ENCODE peak calls at places on chromosomes 1 and 21, in six cellular contexts. P is body of pancreas, Z is PC-3, H is sigmoid colon, J is foreskin keratinocyte, E is A549. S is an unnamed sample.

GRCh38 chr1:107879927-107880326 is 85.1 kb downstream of the VAV3 start:
- DNase-seq in P (no peak), E (no peak), Z (no peak), H (no peak), J (peak; percentile 45), S (no peak)

GRCh38 chr1:183173828-183174227 is 12.2 kb upstream of the LAMC2 start:
- DNase-seq in E (no peak), P (no peak), H (no peak), Z (no peak), J (no peak), S (no peak)

GRCh38 chr1:25615172-25615541 is 1.4 kb upstream of the MAN1C1 start:
- DNase-seq in P (no peak), Z (peak; percentile 54), E (no peak), J (no peak), H (no peak), S (no peak)

GRCh38 chr1:153430166-153430553 is 13.8 kb downstream of the S100A7A start:
- DNase-seq in J (no peak), P (no peak), E (no peak), Z (no peak), H (no peak), S (no peak)

GRCh38 chr1:44655609-44656008 is 18.7 kb downstream of the TMEM53 start:
- DNase-seq in P (peak; percentile 52), E (peak; percentile 33), Z (peak; percentile 50), J (no peak), H (no peak), S (no peak)

GRCh38 chr1:220431840-220432239 is 96.1 kb upstream of the MARK1 start:
- DNase-seq in P (peak; percentile 22), J (no peak), E (no peak), Z (no peak), H (no peak), S (no peak)

GRCh38 chr1:17060129-17060868 is 6.5 kb upstream of the SDHB start:
- DNase-seq in P (no peak), Z (no peak), E (no peak), H (no peak), J (no peak), S (no peak)

GRCh38 chr1:91846007-91846620 is 39.8 kb downstream of the TGFBR3 start:
- DNase-seq in Z (peak; percentile 59), P (peak; percentile 71), E (no peak), J (no peak), H (peak; percentile 77), S (no peak)

GRCh38 chr1:44620072-44620471 is 54.2 kb downstream of the TMEM53 start:
- DNase-seq in H (no peak), Z (no peak), E (no peak), J (no peak), P (no peak), S (no peak)

GRCh38 chr1:221497051-221497450 is 244.8 kb downstream of the DUSP10 start:
- DNase-seq in Z (no peak), H (no peak), P (no peak), J (no peak), E (no peak), S (no peak)

GRCh38 chr1:173914366-173914871 is 2.7 kb downstream of the SERPINC1 start:
- DNase-seq in H (no peak), E (peak; percentile 71), P (peak; percentile 70), Z (peak; percentile 53), J (peak; percentile 30), S (no peak)

GRCh38 chr1:39214998-39215873 is 10.7 kb downstream of the MACF1 start:
- DNase-seq in E (no peak), P (no peak), Z (no peak), H (no peak), J (peak; percentile 78), S (no peak)

GRCh38 chr1:221998781-221999180 is 256.9 kb upstream of the DUSP10 start:
- DNase-seq in Z (no peak), H (no peak), J (no peak), P (no peak), E (no peak), S (no peak)

GRCh38 chr1:25820247-25821111 is 725 bp downstream of the MTFR1L start:
- DNase-seq in J (peak; percentile 73), E (peak; percentile 58), Z (peak; percentile 68), H (peak; percentile 77), P (peak; percentile 63), S (peak; percentile 84)

GRCh38 chr1:231799363-231799986 is 172.9 kb downstream of the DISC1 start:
- DNase-seq in E (no peak), H (no peak), Z (no peak), P (no peak), J (no peak), S (no peak)

GRCh38 chr1:10823000-10823401 is 26.6 kb upstream of the CASZ1 start:
- DNase-seq in Z (no peak), E (no peak), H (no peak), J (no peak), P (no peak), S (no peak)

GRCh38 chr1:30446508-30446907 is 276.9 kb downstream of the MATN1 start:
- DNase-seq in J (no peak), P (no peak), Z (no peak), E (no peak), H (no peak), S (no peak)

GRCh38 chr21:42003051-42003461 is 7.1 kb downstream of the ZBTB21 start:
- DNase-seq in J (peak; percentile 81), E (no peak), P (no peak), Z (peak; percentile 17), H (no peak), S (no peak)

GRCh38 chr1:178628637-178629548 is 96.2 kb upstream of the RALGPS2 start:
- DNase-seq in J (no peak), Z (no peak), H (no peak), E (no peak), P (no peak), S (no peak)

GRCh38 chr1:229058111-229058551 is 212.8 kb upstream of the RAB4A start:
- DNase-seq in Z (no peak), P (peak; percentile 44), J (no peak), E (no peak), H (no peak), S (peak; percentile 39)

GRCh38 chr1:13535227-13535626 is 21.4 kb upstream of the LRRC38 start:
- DNase-seq in Z (no peak), P (no peak), E (no peak), J (no peak), H (peak; percentile 27), S (no peak)

GRCh38 chr1:203085528-203086406 is at the start of gene MYOG:
- DNase-seq in E (no peak), H (peak; percentile 14), P (no peak), J (no peak), Z (no peak), S (no peak)

GRCh38 chr1:203081465-203082355 is 4.1 kb downstream of the MYOG start:
- DNase-seq in J (no peak), P (no peak), H (peak; percentile 27), E (no peak), Z (no peak), S (no peak)

GRCh38 chr1:203082571-203083462 is 3.0 kb downstream of the MYOG start:
- DNase-seq in H (peak; percentile 29), P (no peak), Z (no peak), J (no peak), E (no peak), S (no peak)

GRCh38 chr1:203084588-203085527 is 954 bp downstream of the MYOG start:
- DNase-seq in J (no peak), Z (peak; percentile 42), H (peak; percentile 56), E (no peak), P (no peak), S (no peak)

GRCh38 chr1:203083463-203083921 is 2.3 kb downstream of the MYOG start:
- DNase-seq in E (no peak), J (no peak), H (peak; percentile 61), P (no peak), Z (no peak), S (no peak)
- TF ChIP-seq CTCF in E (no peak), J (no peak), H (no peak), P (no peak), Z (peak; percentile 41), S (no peak)

DNA sequence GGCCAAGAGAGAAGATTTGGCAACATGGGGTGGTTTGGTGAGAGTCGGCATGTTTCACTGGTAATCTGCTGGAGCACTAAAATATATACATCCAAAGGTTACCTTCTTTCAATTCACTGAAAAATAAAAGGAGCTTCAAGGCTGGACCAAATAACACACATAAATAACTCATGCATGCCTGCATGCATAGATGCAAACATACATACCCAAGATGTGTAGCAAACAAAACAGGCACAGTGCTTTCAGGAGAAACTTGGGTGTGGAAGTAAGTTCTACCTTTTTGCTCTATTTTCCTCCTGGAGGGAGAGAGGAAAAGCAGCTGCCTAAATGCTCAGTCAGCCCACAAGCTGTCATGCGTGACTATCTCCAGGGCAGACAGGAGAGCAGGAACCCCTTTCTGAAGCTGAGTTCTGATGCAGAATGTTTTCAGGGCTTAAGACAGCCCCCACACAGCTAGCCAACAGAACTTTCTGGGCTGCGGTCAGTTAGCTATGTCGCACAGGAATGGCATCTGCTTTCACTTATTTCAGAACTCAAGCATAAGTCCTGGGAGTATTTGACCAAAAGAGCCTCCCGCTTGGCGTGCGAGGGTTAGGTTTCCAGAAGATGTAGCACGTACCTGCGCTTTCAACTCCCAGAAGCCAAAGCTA is 166.2 kb downstream of the TOMM20 start:
- DNase-seq in P (peak; percentile 40), E (no peak), H (peak; percentile 79), Z (peak; percentile 81), J (no peak), S (no peak)
- H3K4me1 ChIP-seq in P (peaks cover 79% of the 10 kb centered on the region), E (peaks cover 89% of the 10 kb centered on the region), H (peaks cover 40% of the 10 kb centered on the region), Z (peaks cover 76% of the 10 kb centered on the region), J (no peaks in the 10 kb centered on the region), S (peaks cover 58% of the 10 kb centered on the region)

GRCh38 chr1:195717651-195718050 is 890.6 kb downstream of the KCNT2 start:
- DNase-seq in Z (peak; percentile 34), P (no peak), J (no peak), E (peak; percentile 18), H (no peak), S (no peak)
- TF ChIP-seq CTCF in Z (peak; percentile 65), P (no peak), J (peak; percentile 65), E (peak; percentile 59), H (no peak), S (no peak)

DNA sequence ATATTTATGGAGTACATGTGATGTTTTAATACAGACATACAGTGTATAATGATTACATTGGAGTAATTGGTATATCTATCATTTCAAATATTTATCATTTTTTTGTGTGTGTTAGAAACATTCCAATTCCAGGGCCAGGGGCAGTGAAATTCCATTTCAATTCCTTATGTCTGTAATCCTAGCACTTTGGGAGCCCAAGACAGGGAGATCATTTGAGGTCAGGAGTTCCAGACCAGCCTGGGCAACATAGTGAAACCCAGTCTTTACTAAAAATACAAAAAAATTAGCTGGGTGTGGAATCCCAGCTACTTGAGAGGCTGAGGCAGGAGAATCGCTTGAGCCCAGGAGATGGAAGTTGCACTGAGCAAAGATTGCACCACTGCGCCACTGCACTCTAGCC is 30.4 kb upstream of the PDC start:
- DNase-seq in P (no peak), E (no peak), Z (no peak), H (no peak), J (no peak), S (no peak)
- H3K4me1 ChIP-seq in P (no peaks in the 10 kb centered on the region), E (peaks cover 50% of the 10 kb centered on the region), Z (peaks cover 57% of the 10 kb centered on the region), H (no peaks in the 10 kb centered on the region), J (peaks cover 27% of the 10 kb centered on the region), S (no peaks in the 10 kb centered on the region)

DNA sequence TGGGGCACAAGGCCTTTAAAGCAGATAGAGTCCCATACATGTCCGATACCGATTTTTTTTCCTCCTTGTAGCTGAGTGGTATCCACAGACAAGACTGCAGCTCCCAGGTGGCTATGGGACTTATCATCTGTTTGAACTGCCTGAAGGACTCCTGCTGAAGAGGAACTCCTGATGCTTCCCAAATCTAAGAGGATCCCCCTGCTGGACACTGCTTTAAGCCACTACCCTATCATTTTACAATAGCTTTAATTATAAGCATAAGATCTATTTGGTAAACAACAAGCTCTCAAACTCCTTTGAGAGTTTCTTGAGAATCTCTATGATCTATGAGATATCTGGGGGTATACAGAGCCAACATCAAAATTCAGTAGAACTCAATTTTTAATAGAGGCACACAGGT is 11.7 kb downstream of the NDC1 start:
- DNase-seq in H (no peak), P (no peak), E (peak; percentile 7), Z (no peak), J (no peak), S (no peak)
- TF ChIP-seq CTCF in H (no peak), P (no peak), E (no peak), Z (peak; percentile 53), J (no peak), S (no peak)